ENCODE peak calls at places on chromosomes 11 and 22, in four cellular contexts. P, V, T and R are unnamed samples.
A peak's percentile ranks its signal among the peaks of the same experiment; 100 is the strongest.

GRCh38 chr11:74033046-74033445 is 24.2 kb upstream of the UCP3 start:
- DNase-seq in P (no peak), V (no peak), T (no peak), R (no peak)

GRCh38 chr22:19522190-19522880 is 1.9 kb downstream of the CLDN5 start:
- DNase-seq in P (no peak), V (no peak), T (no peak), R (peak; percentile 28)

GRCh38 chr11:20451568-20451967 is 64.1 kb downstream of the PRMT3 start:
- DNase-seq in P (no peak), V (no peak), T (no peak), R (no peak)

GRCh38 chr11:40879911-40880310 is 579.5 kb downstream of the LRRC4C start:
- DNase-seq in P (no peak), V (no peak), T (no peak), R (no peak)

GRCh38 chr11:46963848-46964247 is 27.3 kb downstream of the CSTPP1 start:
- DNase-seq in P (no peak), V (no peak), T (no peak), R (no peak)

GRCh38 chr11:289706-290620 is 1.0 kb downstream of the PGGHG start:
- DNase-seq in P (no peak), V (no peak), T (no peak), R (no peak)

GRCh38 chr11:8387141-8387540 is 123.5 kb upstream of the LMO1 start:
- DNase-seq in P (no peak), V (no peak), T (no peak), R (no peak)

GRCh38 chr11:17496406-17496805 is 19.8 kb upstream of the ABCC8 start:
- DNase-seq in P (no peak), V (no peak), T (no peak), R (peak; percentile 19)

GRCh38 chr22:26981111-26981510 is 323.7 kb downstream of the MIAT start:
- DNase-seq in P (no peak), V (no peak), T (no peak), R (no peak)

GRCh38 chr22:26985217-26985616 is 327.8 kb downstream of the MIAT start:
- DNase-seq in P (no peak), V (no peak), T (no peak), R (no peak)

GRCh38 chr22:26986051-26986881 is 328.9 kb downstream of the MIAT start:
- DNase-seq in P (no peak), V (no peak), T (no peak), R (no peak)

GRCh38 chr22:26981520-26981919 is 324.1 kb downstream of the MIAT start:
- DNase-seq in P (no peak), V (no peak), T (no peak), R (no peak)

GRCh38 chr22:26983311-26983710 is 325.9 kb downstream of the MIAT start:
- DNase-seq in P (no peak), V (no peak), T (no peak), R (no peak)
- TF ChIP-seq FOS in P (no peak), V (no peak), T (no peak), R (no peak)

GRCh38 chr22:44344407-44344806 is 31.7 kb upstream of the SHISAL1 start:
- DNase-seq in P (no peak), V (no peak), T (no peak), R (no peak)
- TF ChIP-seq CTCF in P (no peak), V (no peak), T (no peak), R (no peak)

DNA sequence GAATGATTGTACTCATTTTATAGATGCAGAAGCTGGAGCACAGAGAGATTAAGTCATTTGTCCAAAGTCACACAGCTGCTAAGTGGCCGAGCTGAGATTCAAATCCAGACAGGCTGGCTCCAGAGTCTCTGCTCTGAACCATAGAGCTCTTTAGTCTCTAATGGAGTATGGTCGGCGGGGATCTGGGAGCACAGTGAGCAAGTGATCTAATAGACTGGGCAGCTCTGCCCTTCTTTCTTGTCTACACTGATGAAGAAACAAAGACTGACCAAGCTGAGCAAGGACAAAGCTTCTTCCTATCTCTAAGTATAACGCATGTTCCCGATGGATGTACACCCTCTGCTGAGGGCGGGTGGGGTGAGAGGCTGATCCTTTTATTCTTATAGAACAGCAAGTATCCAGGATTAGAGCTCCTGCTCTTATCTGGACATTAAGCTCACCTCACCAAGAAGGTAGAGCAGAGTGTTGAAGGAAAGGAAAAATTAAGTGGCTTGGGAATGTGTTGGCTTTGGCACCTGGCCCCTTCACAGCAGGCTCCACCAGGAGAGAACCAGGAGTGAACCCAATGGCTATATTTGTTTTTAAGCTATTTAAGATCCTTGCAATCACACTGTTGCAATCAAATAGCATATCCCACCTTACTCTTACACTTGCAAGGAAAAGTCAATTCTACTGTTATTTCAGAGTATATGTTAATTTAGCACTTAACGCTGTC is 68.7 kb downstream of the ETS1 start:
- DNase-seq in P (no peak), V (no peak), T (no peak), R (no peak)
- H3K4me3 ChIP-seq in P (peak overlapping the region; percentile 43), V (peak overlapping the region; percentile 96), T (no peak overlapping the region), R (no peak overlapping the region)

GRCh38 chr11:77093056-77093891 is 9.4 kb upstream of the OMP start:
- DNase-seq in P (no peak), V (no peak), T (no peak), R (no peak)

GRCh38 chr11:77094841-77095365 is 7.7 kb upstream of the OMP start:
- DNase-seq in P (no peak), V (no peak), T (no peak), R (no peak)

GRCh38 chr11:77095551-77096490 is 6.8 kb upstream of the OMP start:
- DNase-seq in P (no peak), V (no peak), T (no peak), R (no peak)

GRCh38 chr11:77092382-77092781 is 10.3 kb upstream of the OMP start:
- DNase-seq in P (no peak), V (no peak), T (no peak), R (no peak)

DNA sequence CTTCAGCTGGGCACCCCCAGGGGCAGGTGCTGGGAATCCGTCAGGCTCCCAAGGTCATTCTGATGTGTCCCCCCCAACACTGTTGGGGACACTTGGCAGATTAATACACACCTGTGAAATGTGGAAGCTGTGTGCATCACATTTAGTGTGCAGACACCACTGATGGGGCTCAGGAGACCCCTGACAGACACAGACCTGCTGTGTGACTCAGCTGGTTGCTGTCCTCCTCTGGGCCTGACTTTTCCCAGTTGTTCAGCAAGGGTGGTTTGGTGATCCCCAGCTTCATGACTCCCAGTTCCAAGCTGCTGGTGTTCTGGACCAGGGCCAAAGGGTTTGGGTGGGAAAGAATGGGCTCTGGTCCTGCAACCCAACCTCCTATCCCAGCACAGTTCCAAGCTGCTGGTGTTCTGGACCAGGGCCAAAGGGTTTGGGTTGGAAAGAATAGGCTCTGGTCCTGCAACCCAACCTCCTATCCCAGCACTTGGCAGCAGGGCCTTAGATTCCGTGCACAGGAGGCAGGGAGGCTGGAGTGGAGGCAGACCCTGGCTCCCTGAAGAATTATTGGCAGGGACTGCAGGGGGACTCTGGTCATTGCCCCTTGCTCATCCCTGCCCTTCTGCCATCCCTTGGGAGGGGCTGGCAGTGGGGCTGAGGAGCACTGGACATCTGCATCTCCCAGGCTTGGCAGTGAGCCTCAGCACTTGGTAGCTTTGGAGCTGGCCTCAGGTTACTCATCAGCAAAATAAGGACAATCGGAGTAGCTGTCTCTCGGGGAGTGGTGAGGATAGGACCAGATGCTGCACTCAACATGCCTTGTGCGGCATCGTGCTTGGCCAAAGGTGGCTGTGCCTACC is 8.4 kb upstream of the OMP start:
- DNase-seq in P (no peak), V (no peak), T (no peak), R (no peak)
- TF ChIP-seq FOS in P (no peak), V (no peak), T (no peak), R (no peak)

GRCh38 chr11:14904745-14905103 is 12.7 kb upstream of the CYP2R1 start:
- DNase-seq in P (peak; percentile 25), V (no peak), T (no peak), R (peak; percentile 43)
- TF ChIP-seq CTCF in P (peak; percentile 65), V (peak; percentile 86), T (peak; percentile 4), R (peak; percentile 96)